ENCODE peak calls at places on chromosomes 11 and 22, in ten cellular contexts. One of them, this sample, is unnamed.

GRCh38 chr11:393219-394033 is 583 bp upstream of the PKP3 start:
- DNase-seq in GF-D8: no peak
- DNase-seq in Right ventricle myocardium superior: no peak
- DNase-seq in endothelial cell of umbilical vein: no peak
- DNase-seq in T-helper 9 cell: no peak
- DNase-seq in activated T-cell treated with anti-CD3 and anti-CD28 coated beads for 1 hour: no peak
- DNase-seq in stimulated activated CD4-positive, alpha-beta T cell treated with anti-CD3 and anti-CD28 coated beads, Interleukin-12 subunit alpha, Interleukin-12 subunit beta, amount 100 ng/mL, for 4 hours: no peak
- DNase-seq in RCC 7860: peak; percentile 57
- DNase-seq in NCI-H446: no peak
- DNase-seq in mucosa of gallbladder: no peak
- DNase-seq in this sample: no peak

GRCh38 chr11:47186937-47187681 is 875 bp upstream of the PACSIN3 start:
- DNase-seq in GF-D8: no peak
- DNase-seq in Right ventricle myocardium superior: peak; percentile 75
- DNase-seq in endothelial cell of umbilical vein: peak; percentile 49
- DNase-seq in T-helper 9 cell: no peak
- DNase-seq in activated T-cell treated with anti-CD3 and anti-CD28 coated beads for 1 hour: peak; percentile 26
- DNase-seq in stimulated activated CD4-positive, alpha-beta T cell treated with anti-CD3 and anti-CD28 coated beads, Interleukin-12 subunit alpha, Interleukin-12 subunit beta, amount 100 ng/mL, for 4 hours: peak; percentile 49
- DNase-seq in RCC 7860: no peak
- DNase-seq in NCI-H446: no peak
- DNase-seq in mucosa of gallbladder: peak; percentile 43
- DNase-seq in this sample: peak; percentile 35

GRCh38 chr22:31497148-31497938 is 1.0 kb downstream of the SFI1 start:
- DNase-seq in GF-D8: no peak
- DNase-seq in Right ventricle myocardium superior: no peak
- DNase-seq in endothelial cell of umbilical vein: no peak
- DNase-seq in T-helper 9 cell: no peak
- DNase-seq in activated T-cell treated with anti-CD3 and anti-CD28 coated beads for 1 hour: no peak
- DNase-seq in stimulated activated CD4-positive, alpha-beta T cell treated with anti-CD3 and anti-CD28 coated beads, Interleukin-12 subunit alpha, Interleukin-12 subunit beta, amount 100 ng/mL, for 4 hours: no peak
- DNase-seq in RCC 7860: no peak
- DNase-seq in NCI-H446: no peak
- DNase-seq in mucosa of gallbladder: no peak
- DNase-seq in this sample: peak; percentile 65

GRCh38 chr22:23168381-23169031 is 11.8 kb upstream of the BCR start:
- DNase-seq in GF-D8: no peak
- DNase-seq in Right ventricle myocardium superior: no peak
- DNase-seq in endothelial cell of umbilical vein: no peak
- DNase-seq in T-helper 9 cell: no peak
- DNase-seq in activated T-cell treated with anti-CD3 and anti-CD28 coated beads for 1 hour: no peak
- DNase-seq in stimulated activated CD4-positive, alpha-beta T cell treated with anti-CD3 and anti-CD28 coated beads, Interleukin-12 subunit alpha, Interleukin-12 subunit beta, amount 100 ng/mL, for 4 hours: no peak
- DNase-seq in RCC 7860: no peak
- DNase-seq in NCI-H446: peak; percentile 38
- DNase-seq in mucosa of gallbladder: no peak
- DNase-seq in this sample: no peak

GRCh38 chr11:57622263-57622662 is 24.8 kb downstream of the SERPING1 start:
- DNase-seq in GF-D8: no peak
- DNase-seq in Right ventricle myocardium superior: no peak
- DNase-seq in endothelial cell of umbilical vein: no peak
- DNase-seq in T-helper 9 cell: no peak
- DNase-seq in activated T-cell treated with anti-CD3 and anti-CD28 coated beads for 1 hour: no peak
- DNase-seq in stimulated activated CD4-positive, alpha-beta T cell treated with anti-CD3 and anti-CD28 coated beads, Interleukin-12 subunit alpha, Interleukin-12 subunit beta, amount 100 ng/mL, for 4 hours: no peak
- DNase-seq in RCC 7860: no peak
- DNase-seq in NCI-H446: no peak
- DNase-seq in mucosa of gallbladder: no peak
- DNase-seq in this sample: no peak

GRCh38 chr11:80466570-80466969 is 1025.7 kb upstream of the TENM4 start:
- DNase-seq in GF-D8: no peak
- DNase-seq in Right ventricle myocardium superior: no peak
- DNase-seq in endothelial cell of umbilical vein: no peak
- DNase-seq in T-helper 9 cell: no peak
- DNase-seq in activated T-cell treated with anti-CD3 and anti-CD28 coated beads for 1 hour: no peak
- DNase-seq in stimulated activated CD4-positive, alpha-beta T cell treated with anti-CD3 and anti-CD28 coated beads, Interleukin-12 subunit alpha, Interleukin-12 subunit beta, amount 100 ng/mL, for 4 hours: no peak
- DNase-seq in RCC 7860: no peak
- DNase-seq in NCI-H446: no peak
- DNase-seq in mucosa of gallbladder: no peak
- DNase-seq in this sample: no peak

GRCh38 chr11:112280268-112281126 is 19.8 kb upstream of the PLET1 start:
- DNase-seq in GF-D8: peak; percentile 89
- DNase-seq in Right ventricle myocardium superior: no peak
- DNase-seq in endothelial cell of umbilical vein: peak; percentile 79
- DNase-seq in T-helper 9 cell: peak; percentile 45
- DNase-seq in activated T-cell treated with anti-CD3 and anti-CD28 coated beads for 1 hour: peak; percentile 42
- DNase-seq in stimulated activated CD4-positive, alpha-beta T cell treated with anti-CD3 and anti-CD28 coated beads, Interleukin-12 subunit alpha, Interleukin-12 subunit beta, amount 100 ng/mL, for 4 hours: peak; percentile 43
- DNase-seq in RCC 7860: peak; percentile 41
- DNase-seq in NCI-H446: peak; percentile 91
- DNase-seq in mucosa of gallbladder: peak; percentile 81
- DNase-seq in this sample: peak; percentile 75

GRCh38 chr22:39094717-39095389 is 2.2 kb upstream of the APOBEC3H start:
- DNase-seq in GF-D8: no peak
- DNase-seq in Right ventricle myocardium superior: no peak
- DNase-seq in endothelial cell of umbilical vein: no peak
- DNase-seq in T-helper 9 cell: no peak
- DNase-seq in activated T-cell treated with anti-CD3 and anti-CD28 coated beads for 1 hour: no peak
- DNase-seq in stimulated activated CD4-positive, alpha-beta T cell treated with anti-CD3 and anti-CD28 coated beads, Interleukin-12 subunit alpha, Interleukin-12 subunit beta, amount 100 ng/mL, for 4 hours: no peak
- DNase-seq in RCC 7860: no peak
- DNase-seq in NCI-H446: no peak
- DNase-seq in mucosa of gallbladder: no peak
- DNase-seq in this sample: peak; percentile 59

GRCh38 chr11:130761560-130762220 is 154.6 kb downstream of the SNX19 start:
- DNase-seq in GF-D8: no peak
- DNase-seq in Right ventricle myocardium superior: no peak
- DNase-seq in endothelial cell of umbilical vein: no peak
- DNase-seq in T-helper 9 cell: no peak
- DNase-seq in activated T-cell treated with anti-CD3 and anti-CD28 coated beads for 1 hour: no peak
- DNase-seq in stimulated activated CD4-positive, alpha-beta T cell treated with anti-CD3 and anti-CD28 coated beads, Interleukin-12 subunit alpha, Interleukin-12 subunit beta, amount 100 ng/mL, for 4 hours: no peak
- DNase-seq in RCC 7860: no peak
- DNase-seq in NCI-H446: no peak
- DNase-seq in mucosa of gallbladder: no peak
- DNase-seq in this sample: no peak

GRCh38 chr22:31082606-31083376 is 1.7 kb downstream of the SMTN start:
- DNase-seq in GF-D8: no peak
- DNase-seq in Right ventricle myocardium superior: peak; percentile 81
- DNase-seq in endothelial cell of umbilical vein: peak; percentile 55
- DNase-seq in T-helper 9 cell: no peak
- DNase-seq in activated T-cell treated with anti-CD3 and anti-CD28 coated beads for 1 hour: peak; percentile 42
- DNase-seq in stimulated activated CD4-positive, alpha-beta T cell treated with anti-CD3 and anti-CD28 coated beads, Interleukin-12 subunit alpha, Interleukin-12 subunit beta, amount 100 ng/mL, for 4 hours: peak; percentile 58
- DNase-seq in RCC 7860: no peak
- DNase-seq in NCI-H446: no peak
- DNase-seq in mucosa of gallbladder: peak; percentile 78
- DNase-seq in this sample: peak; percentile 29

GRCh38 chr11:64448599-64449380 is 89.8 kb downstream of the RPS6KA4 start:
- DNase-seq in GF-D8: no peak
- DNase-seq in Right ventricle myocardium superior: peak; percentile 91
- DNase-seq in endothelial cell of umbilical vein: peak; percentile 55
- DNase-seq in T-helper 9 cell: peak; percentile 64
- DNase-seq in activated T-cell treated with anti-CD3 and anti-CD28 coated beads for 1 hour: peak; percentile 62
- DNase-seq in stimulated activated CD4-positive, alpha-beta T cell treated with anti-CD3 and anti-CD28 coated beads, Interleukin-12 subunit alpha, Interleukin-12 subunit beta, amount 100 ng/mL, for 4 hours: peak; percentile 69
- DNase-seq in RCC 7860: peak; percentile 42
- DNase-seq in NCI-H446: peak; percentile 81
- DNase-seq in mucosa of gallbladder: peak; percentile 79
- DNase-seq in this sample: peak; percentile 68

GRCh38 chr11:91299980-91300379 is 924.6 kb upstream of the FAT3 start:
- DNase-seq in GF-D8: no peak
- DNase-seq in Right ventricle myocardium superior: no peak
- DNase-seq in endothelial cell of umbilical vein: no peak
- DNase-seq in T-helper 9 cell: no peak
- DNase-seq in activated T-cell treated with anti-CD3 and anti-CD28 coated beads for 1 hour: no peak
- DNase-seq in stimulated activated CD4-positive, alpha-beta T cell treated with anti-CD3 and anti-CD28 coated beads, Interleukin-12 subunit alpha, Interleukin-12 subunit beta, amount 100 ng/mL, for 4 hours: no peak
- DNase-seq in RCC 7860: peak; percentile 7
- DNase-seq in NCI-H446: no peak
- DNase-seq in mucosa of gallbladder: no peak
- DNase-seq in this sample: no peak

GRCh38 chr11:7903940-7904339 is 27.1 kb downstream of the OR10A6 start:
- DNase-seq in GF-D8: no peak
- DNase-seq in Right ventricle myocardium superior: no peak
- DNase-seq in endothelial cell of umbilical vein: no peak
- DNase-seq in T-helper 9 cell: no peak
- DNase-seq in activated T-cell treated with anti-CD3 and anti-CD28 coated beads for 1 hour: no peak
- DNase-seq in stimulated activated CD4-positive, alpha-beta T cell treated with anti-CD3 and anti-CD28 coated beads, Interleukin-12 subunit alpha, Interleukin-12 subunit beta, amount 100 ng/mL, for 4 hours: no peak
- DNase-seq in RCC 7860: no peak
- DNase-seq in NCI-H446: no peak
- DNase-seq in mucosa of gallbladder: no peak
- DNase-seq in this sample: no peak

GRCh38 chr11:131064373-131064991 is 148.2 kb upstream of the SNX19 start:
- DNase-seq in GF-D8: no peak
- DNase-seq in Right ventricle myocardium superior: peak; percentile 63
- DNase-seq in endothelial cell of umbilical vein: peak; percentile 23
- DNase-seq in T-helper 9 cell: no peak
- DNase-seq in activated T-cell treated with anti-CD3 and anti-CD28 coated beads for 1 hour: no peak
- DNase-seq in stimulated activated CD4-positive, alpha-beta T cell treated with anti-CD3 and anti-CD28 coated beads, Interleukin-12 subunit alpha, Interleukin-12 subunit beta, amount 100 ng/mL, for 4 hours: peak; percentile 4
- DNase-seq in RCC 7860: peak; percentile 17
- DNase-seq in NCI-H446: peak; percentile 41
- DNase-seq in mucosa of gallbladder: peak; percentile 23
- DNase-seq in this sample: no peak

GRCh38 chr11:114237321-114238280 is 58.6 kb upstream of the NNMT start:
- DNase-seq in GF-D8: no peak
- DNase-seq in Right ventricle myocardium superior: no peak
- DNase-seq in endothelial cell of umbilical vein: no peak
- DNase-seq in T-helper 9 cell: no peak
- DNase-seq in activated T-cell treated with anti-CD3 and anti-CD28 coated beads for 1 hour: no peak
- DNase-seq in stimulated activated CD4-positive, alpha-beta T cell treated with anti-CD3 and anti-CD28 coated beads, Interleukin-12 subunit alpha, Interleukin-12 subunit beta, amount 100 ng/mL, for 4 hours: no peak
- DNase-seq in RCC 7860: no peak
- DNase-seq in NCI-H446: no peak
- DNase-seq in mucosa of gallbladder: no peak
- DNase-seq in this sample: no peak

GRCh38 chr22:30005213-30005857 is 74.9 kb upstream of the HORMAD2 start:
- DNase-seq in GF-D8: peak; percentile 8
- DNase-seq in Right ventricle myocardium superior: peak; percentile 80
- DNase-seq in endothelial cell of umbilical vein: peak; percentile 77
- DNase-seq in T-helper 9 cell: peak; percentile 52
- DNase-seq in activated T-cell treated with anti-CD3 and anti-CD28 coated beads for 1 hour: peak; percentile 44
- DNase-seq in stimulated activated CD4-positive, alpha-beta T cell treated with anti-CD3 and anti-CD28 coated beads, Interleukin-12 subunit alpha, Interleukin-12 subunit beta, amount 100 ng/mL, for 4 hours: peak; percentile 64
- DNase-seq in RCC 7860: peak; percentile 45
- DNase-seq in NCI-H446: peak; percentile 78
- DNase-seq in mucosa of gallbladder: peak; percentile 76
- DNase-seq in this sample: peak; percentile 45

GRCh38 chr11:80167766-80168165 is 726.9 kb upstream of the TENM4 start:
- DNase-seq in GF-D8: no peak
- DNase-seq in Right ventricle myocardium superior: no peak
- DNase-seq in endothelial cell of umbilical vein: no peak
- DNase-seq in T-helper 9 cell: no peak
- DNase-seq in activated T-cell treated with anti-CD3 and anti-CD28 coated beads for 1 hour: no peak
- DNase-seq in stimulated activated CD4-positive, alpha-beta T cell treated with anti-CD3 and anti-CD28 coated beads, Interleukin-12 subunit alpha, Interleukin-12 subunit beta, amount 100 ng/mL, for 4 hours: no peak
- DNase-seq in RCC 7860: peak; percentile 62
- DNase-seq in NCI-H446: no peak
- DNase-seq in mucosa of gallbladder: no peak
- DNase-seq in this sample: no peak

GRCh38 chr11:2139691-2140337 is 625 bp upstream of the IGF2 start:
- DNase-seq in GF-D8: no peak
- DNase-seq in Right ventricle myocardium superior: peak; percentile 35
- DNase-seq in endothelial cell of umbilical vein: no peak
- DNase-seq in T-helper 9 cell: no peak
- DNase-seq in activated T-cell treated with anti-CD3 and anti-CD28 coated beads for 1 hour: no peak
- DNase-seq in stimulated activated CD4-positive, alpha-beta T cell treated with anti-CD3 and anti-CD28 coated beads, Interleukin-12 subunit alpha, Interleukin-12 subunit beta, amount 100 ng/mL, for 4 hours: no peak
- DNase-seq in RCC 7860: no peak
- DNase-seq in NCI-H446: no peak
- DNase-seq in mucosa of gallbladder: no peak
- DNase-seq in this sample: no peak

GRCh38 chr11:111019931-111020381 is 225.6 kb upstream of the POU2AF2 start:
- DNase-seq in GF-D8: no peak
- DNase-seq in Right ventricle myocardium superior: no peak
- DNase-seq in endothelial cell of umbilical vein: no peak
- DNase-seq in T-helper 9 cell: no peak
- DNase-seq in activated T-cell treated with anti-CD3 and anti-CD28 coated beads for 1 hour: no peak
- DNase-seq in stimulated activated CD4-positive, alpha-beta T cell treated with anti-CD3 and anti-CD28 coated beads, Interleukin-12 subunit alpha, Interleukin-12 subunit beta, amount 100 ng/mL, for 4 hours: no peak
- DNase-seq in RCC 7860: no peak
- DNase-seq in NCI-H446: no peak
- DNase-seq in mucosa of gallbladder: no peak
- DNase-seq in this sample: no peak

GRCh38 chr11:86570020-86570419 is 102.4 kb downstream of the ME3 start:
- DNase-seq in GF-D8: no peak
- DNase-seq in Right ventricle myocardium superior: no peak
- DNase-seq in endothelial cell of umbilical vein: peak; percentile 27
- DNase-seq in T-helper 9 cell: no peak
- DNase-seq in activated T-cell treated with anti-CD3 and anti-CD28 coated beads for 1 hour: no peak
- DNase-seq in stimulated activated CD4-positive, alpha-beta T cell treated with anti-CD3 and anti-CD28 coated beads, Interleukin-12 subunit alpha, Interleukin-12 subunit beta, amount 100 ng/mL, for 4 hours: no peak
- DNase-seq in RCC 7860: peak; percentile 65
- DNase-seq in NCI-H446: no peak
- DNase-seq in mucosa of gallbladder: no peak
- DNase-seq in this sample: no peak

GRCh38 chr11:100927579-100927978 is 202.0 kb downstream of the PGR start:
- DNase-seq in GF-D8: no peak
- DNase-seq in Right ventricle myocardium superior: no peak
- DNase-seq in endothelial cell of umbilical vein: no peak
- DNase-seq in T-helper 9 cell: no peak
- DNase-seq in activated T-cell treated with anti-CD3 and anti-CD28 coated beads for 1 hour: no peak
- DNase-seq in stimulated activated CD4-positive, alpha-beta T cell treated with anti-CD3 and anti-CD28 coated beads, Interleukin-12 subunit alpha, Interleukin-12 subunit beta, amount 100 ng/mL, for 4 hours: no peak
- DNase-seq in RCC 7860: no peak
- DNase-seq in NCI-H446: no peak
- DNase-seq in mucosa of gallbladder: no peak
- DNase-seq in this sample: no peak

GRCh38 chr11:122741613-122742012 is 86.1 kb downstream of the UBASH3B start:
- DNase-seq in GF-D8: peak; percentile 100
- DNase-seq in Right ventricle myocardium superior: peak; percentile 48
- DNase-seq in endothelial cell of umbilical vein: no peak
- DNase-seq in T-helper 9 cell: no peak
- DNase-seq in activated T-cell treated with anti-CD3 and anti-CD28 coated beads for 1 hour: no peak
- DNase-seq in stimulated activated CD4-positive, alpha-beta T cell treated with anti-CD3 and anti-CD28 coated beads, Interleukin-12 subunit alpha, Interleukin-12 subunit beta, amount 100 ng/mL, for 4 hours: no peak
- DNase-seq in RCC 7860: no peak
- DNase-seq in NCI-H446: no peak
- DNase-seq in mucosa of gallbladder: peak; percentile 53
- DNase-seq in this sample: no peak

GRCh38 chr11:76124905-76125566 is 81.3 kb downstream of the WNT11 start:
- DNase-seq in GF-D8: no peak
- DNase-seq in Right ventricle myocardium superior: no peak
- DNase-seq in endothelial cell of umbilical vein: no peak
- DNase-seq in T-helper 9 cell: no peak
- DNase-seq in activated T-cell treated with anti-CD3 and anti-CD28 coated beads for 1 hour: no peak
- DNase-seq in stimulated activated CD4-positive, alpha-beta T cell treated with anti-CD3 and anti-CD28 coated beads, Interleukin-12 subunit alpha, Interleukin-12 subunit beta, amount 100 ng/mL, for 4 hours: no peak
- DNase-seq in RCC 7860: no peak
- DNase-seq in NCI-H446: no peak
- DNase-seq in mucosa of gallbladder: no peak
- DNase-seq in this sample: no peak

GRCh38 chr11:123482225-123482624 is 52.2 kb downstream of the GRAMD1B start:
- DNase-seq in GF-D8: no peak
- DNase-seq in Right ventricle myocardium superior: no peak
- DNase-seq in endothelial cell of umbilical vein: no peak
- DNase-seq in T-helper 9 cell: no peak
- DNase-seq in activated T-cell treated with anti-CD3 and anti-CD28 coated beads for 1 hour: no peak
- DNase-seq in stimulated activated CD4-positive, alpha-beta T cell treated with anti-CD3 and anti-CD28 coated beads, Interleukin-12 subunit alpha, Interleukin-12 subunit beta, amount 100 ng/mL, for 4 hours: no peak
- DNase-seq in RCC 7860: no peak
- DNase-seq in NCI-H446: no peak
- DNase-seq in mucosa of gallbladder: no peak
- DNase-seq in this sample: no peak

GRCh38 chr11:115869780-115870431 is 365.7 kb upstream of the CADM1 start:
- DNase-seq in GF-D8: no peak
- DNase-seq in Right ventricle myocardium superior: no peak
- DNase-seq in endothelial cell of umbilical vein: no peak
- DNase-seq in T-helper 9 cell: no peak
- DNase-seq in activated T-cell treated with anti-CD3 and anti-CD28 coated beads for 1 hour: no peak
- DNase-seq in stimulated activated CD4-positive, alpha-beta T cell treated with anti-CD3 and anti-CD28 coated beads, Interleukin-12 subunit alpha, Interleukin-12 subunit beta, amount 100 ng/mL, for 4 hours: no peak
- DNase-seq in RCC 7860: peak; percentile 47
- DNase-seq in NCI-H446: peak; percentile 75
- DNase-seq in mucosa of gallbladder: no peak
- DNase-seq in this sample: peak; percentile 23

GRCh38 chr22:44885806-44886360 is 123.9 kb downstream of the PHF21B start:
- DNase-seq in GF-D8: no peak
- DNase-seq in Right ventricle myocardium superior: no peak
- DNase-seq in endothelial cell of umbilical vein: no peak
- DNase-seq in T-helper 9 cell: no peak
- DNase-seq in activated T-cell treated with anti-CD3 and anti-CD28 coated beads for 1 hour: no peak
- DNase-seq in stimulated activated CD4-positive, alpha-beta T cell treated with anti-CD3 and anti-CD28 coated beads, Interleukin-12 subunit alpha, Interleukin-12 subunit beta, amount 100 ng/mL, for 4 hours: no peak
- DNase-seq in RCC 7860: no peak
- DNase-seq in NCI-H446: no peak
- DNase-seq in mucosa of gallbladder: no peak
- DNase-seq in this sample: no peak

GRCh38 chr22:37273126-37273845 is 9.0 kb upstream of the CYTH4 start:
- DNase-seq in GF-D8: no peak
- DNase-seq in Right ventricle myocardium superior: no peak
- DNase-seq in endothelial cell of umbilical vein: no peak
- DNase-seq in T-helper 9 cell: no peak
- DNase-seq in activated T-cell treated with anti-CD3 and anti-CD28 coated beads for 1 hour: no peak
- DNase-seq in stimulated activated CD4-positive, alpha-beta T cell treated with anti-CD3 and anti-CD28 coated beads, Interleukin-12 subunit alpha, Interleukin-12 subunit beta, amount 100 ng/mL, for 4 hours: no peak
- DNase-seq in RCC 7860: peak; percentile 86
- DNase-seq in NCI-H446: no peak
- DNase-seq in mucosa of gallbladder: no peak
- DNase-seq in this sample: no peak

GRCh38 chr11:12433571-12434061 is 56.2 kb downstream of the PARVA start:
- DNase-seq in GF-D8: no peak
- DNase-seq in Right ventricle myocardium superior: no peak
- DNase-seq in endothelial cell of umbilical vein: peak; percentile 24
- DNase-seq in T-helper 9 cell: no peak
- DNase-seq in activated T-cell treated with anti-CD3 and anti-CD28 coated beads for 1 hour: no peak
- DNase-seq in stimulated activated CD4-positive, alpha-beta T cell treated with anti-CD3 and anti-CD28 coated beads, Interleukin-12 subunit alpha, Interleukin-12 subunit beta, amount 100 ng/mL, for 4 hours: no peak
- DNase-seq in RCC 7860: no peak
- DNase-seq in NCI-H446: peak; percentile 15
- DNase-seq in mucosa of gallbladder: no peak
- DNase-seq in this sample: no peak

This sample was measured in CD4-positive, alpha-beta memory T cell.